ENCODE peak calls at places on chromosomes 7 and 10, in ten cellular contexts. G is hippocampal formation; R is stimulated activated naive CD4-positive, alpha-beta T cell treated with Interleukin-2 at 50 U/mL for 16 hours; C is AG09309; O is fibroblast of pulmonary artery; B is T-helper 1 cell; H is IMR-90; I is dorsolateral prefrontal cortex; E is KG1; M is GM18507. S is an unnamed sample.

GRCh38 chr10:51607436-51607835 is 92.0 kb downstream of the CSTF2T start:
- DNase-seq in H (no peak), C (no peak), R (no peak), E (no peak), B (no peak), I (no peak), G (no peak), M (no peak), O (no peak), S (no peak)

GRCh38 chr10:11515596-11516418 is 95.6 kb downstream of the USP6NL start:
- DNase-seq in C (no peak), I (no peak), O (peak), R (no peak), B (no peak), G (peak), E (peak), H (peak), M (no peak), S (peak)

GRCh38 chr10:132637477-132638129 is 100.0 kb downstream of the INPP5A start:
- DNase-seq in O (peak), R (no peak), I (peak), G (peak), M (peak), H (peak), E (no peak), B (no peak), C (peak), S (peak)

GRCh38 chr10:110527731-110528171 is 30.0 kb downstream of the DUSP5 start:
- DNase-seq in C (no peak), G (no peak), H (no peak), E (no peak), I (no peak), M (no peak), R (no peak), B (no peak), O (peak), S (no peak)

GRCh38 chr7:145643981-145644380 is 472.6 kb upstream of the CNTNAP2 start:
- DNase-seq in H (no peak), R (no peak), G (no peak), M (no peak), B (no peak), I (no peak), O (no peak), C (no peak), E (no peak), S (no peak)

GRCh38 chr7:23012797-23013714 is 874 bp downstream of the HYCC1 start:
- DNase-seq in B (peak), C (no peak), O (no peak), M (no peak), I (peak), E (no peak), R (no peak), H (no peak), G (peak), S (peak)

GRCh38 chr7:24724451-24725190 is 32.6 kb downstream of the GSDME start:
- DNase-seq in R (no peak), E (no peak), O (no peak), I (no peak), H (no peak), M (no peak), B (no peak), C (no peak), G (no peak), S (no peak)

GRCh38 chr10:122233857-122234348 is 37.2 kb upstream of the BTBD16 start:
- DNase-seq in G (no peak), O (no peak), M (no peak), H (no peak), E (no peak), B (no peak), C (no peak), I (no peak), R (no peak), S (no peak)

GRCh38 chr7:30390872-30391646 is 87.5 kb downstream of the NOD1 start:
- DNase-seq in R (no peak), M (no peak), H (no peak), I (no peak), C (no peak), E (no peak), B (no peak), G (no peak), O (no peak), S (no peak)